ENCODE peak calls at places on chromosome 22, in four cellular contexts. B is K562, T is GM12878, S is HepG2. Y is an unnamed sample.

GRCh38 chr22:47633111-47633510 is 870.7 kb downstream of the TBC1D22A start:
- ATAC-seq in B (no peak), T (no peak), S (no peak), Y (no peak)

GRCh38 chr22:47381240-47381639 is 618.8 kb downstream of the TBC1D22A start:
- ATAC-seq in B (no peak), T (no peak), S (no peak), Y (no peak)

GRCh38 chr22:46738642-46738960 is 549 bp upstream of the CERK start:
- ATAC-seq in B (peak; percentile 13), T (peak; percentile 2), S (peak; percentile 52), Y (no peak)

GRCh38 chr22:45977551-45978274 is 751 bp upstream of the WNT7B start:
- ATAC-seq in B (no peak), T (no peak), S (peak; percentile 33), Y (no peak)

GRCh38 chr22:27752771-27753170 is 48.8 kb downstream of the MN1 start:
- ATAC-seq in B (no peak), T (no peak), S (no peak), Y (peak; percentile 34)

GRCh38 chr22:19070397-19071169 is 51.6 kb downstream of the DGCR2 start:
- ATAC-seq in B (no peak), T (no peak), S (no peak), Y (no peak)

GRCh38 chr22:30314918-30315317 is 11.8 kb downstream of the TBC1D10A start:
- ATAC-seq in B (no peak), T (peak; percentile 67), S (no peak), Y (no peak)

GRCh38 chr22:20972014-20972797 is 5.2 kb downstream of the AIFM3 start:
- ATAC-seq in B (peak; percentile 4), T (no peak), S (no peak), Y (no peak)

GRCh38 chr22:25061605-25062377 is 109.3 kb downstream of the KIAA1671 start:
- ATAC-seq in B (no peak), T (no peak), S (no peak), Y (no peak)

DNA sequence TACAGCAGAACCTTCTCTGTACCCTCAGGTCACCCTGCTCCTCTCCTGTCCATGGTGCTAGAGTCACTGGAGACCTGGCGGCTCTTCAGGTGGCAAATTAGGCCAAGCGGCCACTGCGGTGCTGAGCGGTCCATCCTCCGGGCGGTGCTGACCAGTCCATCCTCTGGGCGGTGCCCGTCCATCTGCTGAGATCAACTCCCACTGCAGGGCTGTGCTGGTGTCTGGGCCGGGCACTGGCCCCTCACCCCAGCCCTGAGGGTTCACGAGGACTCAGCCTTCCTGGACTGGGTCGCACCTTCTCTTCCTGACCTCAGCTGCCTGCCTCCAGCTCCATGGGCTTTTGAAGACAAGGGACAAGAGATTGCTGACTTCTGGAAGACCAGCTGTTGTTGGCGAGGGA is 782.9 kb downstream of the BRD1 start:
- ATAC-seq in B (no peak), T (no peak), S (no peak), Y (no peak)
- TF ChIP-seq POLR2A in B (no peak), T (no peak), S (no peak), Y (no peak)

GRCh38 chr22:26394787-26395186 is 34.3 kb upstream of the ASPHD2 start:
- ATAC-seq in B (no peak), T (no peak), S (no peak), Y (no peak)

GRCh38 chr22:26389125-26389524 is 39.9 kb upstream of the ASPHD2 start:
- ATAC-seq in B (no peak), T (no peak), S (no peak), Y (no peak)

GRCh38 chr22:26395926-26396325 is 33.1 kb upstream of the ASPHD2 start:
- ATAC-seq in B (no peak), T (no peak), S (no peak), Y (no peak)

GRCh38 chr22:26391623-26392022 is 37.4 kb upstream of the ASPHD2 start:
- ATAC-seq in B (no peak), T (no peak), S (no peak), Y (no peak)

GRCh38 chr22:26393929-26394328 is 35.1 kb upstream of the ASPHD2 start:
- ATAC-seq in B (peak; percentile 65), T (peak; percentile 53), S (peak; percentile 62), Y (no peak)
- TF ChIP-seq CTCF in B (no peak), T (peak; percentile 17), S (no peak), Y (no peak)

GRCh38 chr22:50169774-50170341 is 673 bp upstream of the PANX2 start:
- ATAC-seq in B (peak; percentile 80), T (peak; percentile 10), S (no peak), Y (peak; percentile 34)
- TF ChIP-seq POLR2AphosphoS5 in B (no peak), T (no peak), S (no peak), Y (no peak)

DNA sequence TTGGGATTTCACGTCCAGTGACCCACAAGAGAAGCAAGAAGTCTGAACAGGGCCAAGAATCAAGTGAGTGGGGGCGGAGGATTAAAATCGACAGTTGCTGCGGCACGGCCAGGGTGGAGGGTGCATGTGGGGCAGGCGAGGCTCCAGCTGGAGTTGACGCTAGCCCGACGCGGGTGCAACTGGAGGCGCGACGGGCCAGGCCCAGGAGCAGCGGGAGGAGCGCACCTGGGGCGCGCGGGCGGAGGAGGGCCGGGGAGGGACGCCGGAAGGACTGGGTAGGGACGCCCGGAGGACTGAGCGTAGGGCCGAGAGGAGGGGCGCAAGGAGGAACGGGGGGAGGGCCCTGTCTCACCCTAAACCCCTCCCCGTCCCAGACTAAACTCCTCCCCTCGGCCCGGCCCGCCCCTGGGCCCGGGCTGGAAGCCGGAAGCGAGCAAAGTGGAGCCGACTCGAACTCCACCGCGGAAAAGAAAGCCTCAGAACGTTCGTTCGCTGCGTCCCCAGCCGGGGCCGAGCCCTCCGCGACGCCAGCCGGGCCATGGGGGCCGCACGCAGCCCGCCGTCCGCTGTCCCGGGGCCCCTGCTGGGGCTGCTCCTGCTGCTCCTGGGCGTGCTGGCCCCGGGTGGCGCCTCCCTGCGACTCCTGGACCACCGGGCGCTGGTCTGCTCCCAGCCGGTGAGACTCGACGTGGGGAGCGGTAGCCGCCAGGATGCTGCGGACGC is at the start of gene IL17RA:
- ATAC-seq in B (peak; percentile 99), T (peak; percentile 96), S (peak; percentile 99), Y (peak; percentile 97)
- TF ChIP-seq POLR2A in B (peak; percentile 84), T (peak; percentile 88), S (peak; percentile 79), Y (peak; percentile 57)

GRCh38 chr22:32127904-32128303 is 31.2 kb downstream of the C22orf42 start:
- ATAC-seq in B (peak; percentile 79), T (no peak), S (no peak), Y (no peak)
- TF ChIP-seq CTCF in B (peak; percentile 32), T (no peak), S (no peak), Y (no peak)

GRCh38 chr22:36010913-36011312 is 17.7 kb downstream of the RBFOX2 start:
- ATAC-seq in B (no peak), T (no peak), S (no peak), Y (peak; percentile 72)
- TF ChIP-seq POLR2AphosphoS5 in B (no peak), T (no peak), S (no peak), Y (peak; percentile 95)

DNA sequence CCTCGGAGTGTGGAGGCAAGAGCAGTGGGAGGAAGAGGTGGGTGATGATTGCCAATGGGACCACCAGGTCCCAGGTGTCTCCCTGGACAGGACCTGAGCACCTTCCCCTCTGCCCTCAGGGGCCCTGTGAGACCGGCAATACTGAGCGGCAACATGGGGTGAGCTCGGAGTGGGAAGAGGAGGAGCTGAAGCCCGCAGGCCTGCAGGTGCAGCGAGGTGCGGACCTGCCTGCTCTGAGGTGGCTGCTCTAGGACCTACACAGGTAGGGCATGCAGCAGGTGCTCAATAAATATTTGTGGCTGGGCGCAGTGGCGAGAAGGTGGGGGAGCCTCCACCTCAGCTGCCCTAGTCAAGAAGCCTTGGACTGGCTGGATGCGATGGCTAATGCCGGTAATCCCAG is 12.2 kb upstream of the SUN2 start:
- ATAC-seq in B (no peak), T (no peak), S (no peak), Y (no peak)
- TF ChIP-seq POLR2A in B (no peak), T (no peak), S (no peak), Y (no peak)

DNA sequence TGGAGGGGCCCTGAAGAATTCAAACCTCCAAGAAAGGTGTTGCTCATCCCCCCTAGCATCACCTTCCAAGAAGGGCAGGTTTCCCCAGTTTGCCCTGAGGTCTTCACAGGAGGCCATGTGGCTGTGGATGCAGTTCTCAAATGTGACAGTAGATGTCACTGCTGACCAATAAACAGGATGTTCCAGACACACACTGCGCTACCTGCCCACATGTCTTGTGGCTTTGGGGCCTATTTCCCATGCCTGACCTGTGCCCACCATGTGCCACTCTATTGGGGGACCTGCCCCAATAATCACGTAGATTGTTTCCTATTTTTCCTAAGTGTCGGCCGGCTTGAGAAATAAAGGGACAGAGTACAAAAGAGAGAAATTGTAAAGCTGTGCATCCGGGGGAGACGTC is 4.5 kb downstream of the GSTT2 start:
- ATAC-seq in B (no peak), T (no peak), S (no peak), Y (no peak)
- TF ChIP-seq CTCF in B (no peak), T (no peak), S (no peak), Y (no peak)

Y was measured in gastroesophageal sphincter.